ENCODE peak calls at places on chromosomes 13 and 19, in four cellular contexts. Z, E, C and Y are unnamed samples.

GRCh38 chr13:93758575-93758974 is 532.0 kb downstream of the GPC6 start:
- DNase-seq in Z (peak), E (no peak), C (no peak), Y (no peak)

GRCh38 chr19:5046339-5047039 is 77.6 kb downstream of the KDM4B start:
- DNase-seq in Z (no peak), E (no peak), C (no peak), Y (peak)

GRCh38 chr13:78589206-78589605 is 14.1 kb downstream of the POU4F1 start:
- DNase-seq in Z (no peak), E (no peak), C (no peak), Y (no peak)

GRCh38 chr19:5138606-5139594 is 170.0 kb downstream of the KDM4B start:
- DNase-seq in Z (no peak), E (no peak), C (peak), Y (no peak)

GRCh38 chr19:40398417-40399056 is 8.6 kb upstream of the HIPK4 start:
- DNase-seq in Z (no peak), E (no peak), C (peak), Y (peak)

GRCh38 chr19:38649305-38650179 is 2.1 kb downstream of the ACTN4 start:
- DNase-seq in Z (no peak), E (no peak), C (no peak), Y (peak)

GRCh38 chr13:111011899-111012298 is 97.0 kb upstream of the ANKRD10 start:
- DNase-seq in Z (no peak), E (no peak), C (no peak), Y (no peak)

GRCh38 chr13:64884976-64885375 is 2345.2 kb downstream of the PCDH9 start:
- DNase-seq in Z (no peak), E (no peak), C (no peak), Y (no peak)

GRCh38 chr19:57267294-57267693 is 13.0 kb upstream of the ZNF460 start:
- DNase-seq in Z (no peak), E (no peak), C (no peak), Y (no peak)

GRCh38 chr13:50993371-50993770 is 83.8 kb downstream of the RNASEH2B start:
- DNase-seq in Z (no peak), E (no peak), C (no peak), Y (no peak)

GRCh38 chr19:45981350-45981749 is 7.7 kb upstream of the NOVA2 start:
- DNase-seq in Z (no peak), E (no peak), C (no peak), Y (no peak)

GRCh38 chr19:38394488-38394887 is 6.0 kb downstream of the SPRED3 start:
- DNase-seq in Z (no peak), E (no peak), C (peak), Y (no peak)

GRCh38 chr19:22116760-22117159 is 64.5 kb downstream of the ZNF257 start:
- DNase-seq in Z (no peak), E (no peak), C (no peak), Y (no peak)

GRCh38 chr13:100040196-100040595 is 48.7 kb upstream of the PCCA start:
- DNase-seq in Z (no peak), E (no peak), C (no peak), Y (no peak)

GRCh38 chr19:14440049-14440448 is 6.9 kb downstream of the PKN1 start:
- DNase-seq in Z (no peak), E (no peak), C (peak), Y (peak)

GRCh38 chr13:27139565-27139964 is 32.0 kb downstream of the USP12 start:
- DNase-seq in Z (no peak), E (no peak), C (no peak), Y (no peak)

GRCh38 chr19:10510301-10510802 is 6.9 kb downstream of the S1PR5 start:
- DNase-seq in Z (no peak), E (no peak), C (peak), Y (no peak)

GRCh38 chr13:55199132-55199531 is 1941.6 kb upstream of the PRR20A start:
- DNase-seq in Z (no peak), E (no peak), C (no peak), Y (no peak)